ENCODE peak calls at places on chromosome X, in six cellular contexts. C, A, D, Q, O and N are unnamed samples.
A peak's percentile ranks its signal among the peaks of the same experiment; 100 is the strongest.

GRCh38 chrX:113384628-113385027 is 544.0 kb upstream of the AMOT start:
- DNase-seq in C (peak; percentile 83), Q (no peak), D (no peak), A (no peak), O (no peak), N (no peak)

GRCh38 chrX:42697544-42697943 is 80.4 kb downstream of the PPP1R2C start:
- DNase-seq in D (no peak), A (no peak), O (no peak), Q (no peak), C (no peak), N (no peak)

GRCh38 chrX:85619962-85620361 is 240.5 kb upstream of the POF1B start:
- DNase-seq in Q (no peak), D (no peak), O (no peak), C (no peak), A (no peak), N (no peak)

GRCh38 chrX:6460893-6461490 is 73.9 kb downstream of the VCX3A start:
- DNase-seq in C (no peak), O (no peak), D (no peak), A (no peak), Q (no peak), N (no peak)

GRCh38 chrX:44651347-44651746 is 108.7 kb upstream of the FUNDC1 start:
- DNase-seq in C (no peak), A (no peak), D (no peak), Q (no peak), O (no peak), N (no peak)

GRCh38 chrX:153926594-153926862 is 464 bp upstream of the ARHGAP4 start:
- DNase-seq in O (no peak), A (no peak), Q (no peak), D (no peak), C (no peak), N (no peak)

GRCh38 chrX:140360284-140360683 is 144.6 kb downstream of the SOX3 start:
- DNase-seq in O (no peak), Q (no peak), D (no peak), A (no peak), C (no peak), N (no peak)

GRCh38 chrX:103607385-103608304 is at the start of gene TCEAL3:
- DNase-seq in C (no peak), O (peak; percentile 18), Q (peak; percentile 94), A (no peak), D (peak; percentile 55), N (peak; percentile 61)

GRCh38 chrX:13078739-13079444 is 34.5 kb upstream of the FAM9C start:
- DNase-seq in Q (no peak), D (peak; percentile 48), A (no peak), O (no peak), C (peak; percentile 86), N (no peak)

GRCh38 chrX:85243155-85243554 is 424 bp downstream of the SATL1 start:
- DNase-seq in D (no peak), O (no peak), C (no peak), A (no peak), Q (no peak), N (no peak)

GRCh38 chrX:48107717-48108116 is 22.7 kb upstream of the SPACA5B start:
- DNase-seq in O (no peak), Q (no peak), A (no peak), D (no peak), C (no peak), N (no peak)

GRCh38 chrX:72540318-72540717 is 32.3 kb downstream of the HDAC8 start:
- DNase-seq in Q (no peak), C (peak; percentile 44), O (no peak), D (no peak), A (no peak), N (no peak)

GRCh38 chrX:115625577-115626301 is 64.8 kb downstream of the PLS3 start:
- DNase-seq in O (no peak), D (no peak), Q (no peak), C (peak; percentile 68), A (no peak), N (no peak)

GRCh38 chrX:47272013-47272408 is 39.2 kb downstream of the USP11 start:
- DNase-seq in O (no peak), D (no peak), A (no peak), C (no peak), Q (no peak), N (no peak)

GRCh38 chrX:30039768-30040167 is 175.6 kb upstream of the MAGEB2 start:
- DNase-seq in C (peak; percentile 77), D (no peak), Q (no peak), A (no peak), O (no peak), N (no peak)

GRCh38 chrX:55326985-55327384 is 62.3 kb upstream of the PAGE3 start:
- DNase-seq in O (no peak), A (no peak), C (no peak), Q (no peak), D (no peak), N (no peak)

GRCh38 chrX:20521245-20521644 is 254.5 kb upstream of the RPS6KA3 start:
- DNase-seq in O (no peak), A (no peak), Q (no peak), D (no peak), C (peak; percentile 85), N (no peak)

GRCh38 chrX:10922841-10923240 is 188.3 kb upstream of the HCCS start:
- DNase-seq in D (no peak), Q (no peak), C (no peak), A (no peak), O (no peak), N (no peak)

GRCh38 chrX:57902633-57903032 is 7.6 kb downstream of the ZXDA start:
- DNase-seq in D (no peak), A (peak; percentile 4), Q (no peak), O (no peak), C (no peak), N (no peak)

GRCh38 chrX:37553476-37553875 is 18.0 kb upstream of the LANCL3 start:
- DNase-seq in D (no peak), C (no peak), Q (no peak), A (no peak), O (no peak), N (no peak)

GRCh38 chrX:17525762-17526555 is 151.0 kb downstream of the NHS start:
- DNase-seq in C (no peak), Q (no peak), D (no peak), A (no peak), O (no peak), N (no peak)

GRCh38 chrX:72604705-72605104 is 32.1 kb upstream of the HDAC8 start:
- DNase-seq in O (no peak), Q (no peak), A (no peak), C (no peak), D (no peak), N (no peak)

GRCh38 chrX:57900961-57901360 is 9.3 kb downstream of the ZXDA start:
- DNase-seq in C (peak; percentile 48), A (no peak), D (no peak), O (no peak), Q (no peak), N (no peak)

GRCh38 chrX:25020391-25021131 is 4.8 kb upstream of the ARX start:
- DNase-seq in A (no peak), C (no peak), O (peak; percentile 32), D (no peak), Q (peak; percentile 83), N (no peak)

GRCh38 chrX:71302461-71303213 is 1.1 kb downstream of the ITGB1BP2 start:
- DNase-seq in A (no peak), O (no peak), C (peak; percentile 22), Q (no peak), D (no peak), N (no peak)